ENCODE peak calls at places on chromosome 10, in eight cellular contexts. E is fibroblast of lung, C is suprapubic skin, H is neuronal stem cell, P is A549, X is PC-9, Y is ascending aorta, S is spleen. R is an unnamed sample.

GRCh38 chr10:69959911-69960310 is 92.7 kb upstream of the MACROH2A2 start:
- DNase-seq in P (no peak), E (no peak), C (no peak), Y (peak), S (no peak), H (no peak), X (no peak), R (no peak)

GRCh38 chr10:78567680-78568453 is 500.9 kb upstream of the ZMIZ1 start:
- DNase-seq in X (no peak), S (no peak), E (no peak), P (no peak), Y (no peak), C (no peak), H (no peak), R (no peak)

GRCh38 chr10:45420453-45421192 is 46.6 kb downstream of the ALOX5 start:
- DNase-seq in X (peak), Y (peak), S (peak), E (peak), P (no peak), H (no peak), C (no peak), R (peak)

GRCh38 chr10:127997937-127998336 is 91.0 kb downstream of the PTPRE start:
- DNase-seq in Y (no peak), H (no peak), X (no peak), S (no peak), E (no peak), P (no peak), C (no peak), R (no peak)

GRCh38 chr10:555682-556350 is 133.7 kb downstream of the DIP2C start:
- DNase-seq in E (no peak), P (no peak), Y (no peak), H (no peak), C (no peak), S (no peak), X (no peak), R (no peak)

GRCh38 chr10:70967591-70968588 is 79.5 kb upstream of the PCBD1 start:
- DNase-seq in C (no peak), Y (no peak), X (no peak), E (no peak), H (peak), P (no peak), S (peak), R (peak)

GRCh38 chr10:79404231-79404609 is 41.2 kb downstream of the ZCCHC24 start:
- DNase-seq in C (peak), P (no peak), Y (peak), H (no peak), X (no peak), E (peak), S (peak), R (peak)

GRCh38 chr10:75542902-75543301 is 111.5 kb downstream of the LRMDA start:
- DNase-seq in E (peak), P (no peak), C (peak), H (no peak), X (no peak), Y (peak), S (no peak), R (peak)

GRCh38 chr10:62852961-62853702 is 37.0 kb upstream of the EGR2 start:
- DNase-seq in P (no peak), C (no peak), X (no peak), H (no peak), Y (no peak), S (no peak), E (no peak), R (no peak)

GRCh38 chr10:133014416-133015210 is 72.2 kb upstream of the CFAP46 start:
- DNase-seq in P (no peak), S (no peak), H (no peak), X (no peak), E (no peak), Y (no peak), C (no peak), R (no peak)

GRCh38 chr10:87734987-87735827 is 75.5 kb downstream of the PAPSS2 start:
- DNase-seq in E (peak), H (peak), P (peak), Y (no peak), X (peak), S (no peak), C (no peak), R (peak)

GRCh38 chr10:124735491-124736286 is 8.5 kb downstream of the FAM53B start:
- DNase-seq in X (no peak), P (no peak), C (no peak), Y (peak), H (no peak), S (peak), E (no peak), R (no peak)

GRCh38 chr10:31116226-31116625 is 84.6 kb upstream of the ZNF438 start:
- DNase-seq in H (no peak), E (no peak), C (no peak), S (no peak), P (no peak), Y (no peak), X (no peak), R (no peak)

GRCh38 chr10:4141471-4141870 is 356.5 kb upstream of the KLF6 start:
- DNase-seq in E (peak), X (no peak), S (no peak), C (no peak), P (no peak), H (no peak), Y (no peak), R (peak)

GRCh38 chr10:101889256-101890210 is 45.9 kb upstream of the KCNIP2 start:
- DNase-seq in Y (peak), X (peak), H (peak), S (peak), P (peak), C (no peak), E (peak), R (peak)

GRCh38 chr10:71548494-71548846 is 151.8 kb downstream of the CDH23 start:
- DNase-seq in S (no peak), C (no peak), P (peak), X (no peak), E (no peak), H (no peak), Y (no peak), R (peak)

GRCh38 chr10:5976689-5977470 is 463 bp downstream of the IL15RA start:
- DNase-seq in S (peak), H (no peak), E (peak), P (peak), X (peak), C (peak), Y (peak), R (peak)

GRCh38 chr10:63700209-63700934 is 179.2 kb downstream of the REEP3 start:
- DNase-seq in S (no peak), E (peak), C (no peak), H (no peak), Y (peak), P (peak), X (peak), R (peak)

GRCh38 chr10:102268333-102268999 is 23.1 kb downstream of the GBF1 start:
- DNase-seq in X (no peak), Y (no peak), C (no peak), P (no peak), S (no peak), H (no peak), E (peak), R (peak)

GRCh38 chr10:1109795-1110673 is 53.8 kb downstream of the WDR37 start:
- DNase-seq in S (peak), Y (no peak), E (peak), X (peak), H (peak), C (no peak), P (peak), R (peak)

GRCh38 chr10:75405201-75406143 is 3.9 kb upstream of the ZNF503 start:
- DNase-seq in C (no peak), E (peak), Y (no peak), P (no peak), X (no peak), S (no peak), H (peak), R (no peak)

GRCh38 chr10:5861269-5862031 is 28.2 kb downstream of the ANKRD16 start:
- DNase-seq in S (no peak), C (no peak), Y (no peak), X (peak), P (peak), E (peak), H (no peak), R (peak)

GRCh38 chr10:70293169-70293813 is 9.5 kb upstream of the NPFFR1 start:
- DNase-seq in X (no peak), H (no peak), E (no peak), C (no peak), P (no peak), Y (no peak), S (no peak), R (no peak)

GRCh38 chr10:37754538-37755323 is 102.7 kb downstream of the ZNF248 start:
- DNase-seq in P (peak), Y (no peak), S (no peak), H (no peak), C (no peak), X (peak), E (no peak), R (peak)

GRCh38 chr10:88343761-88344484 is 239.2 kb downstream of the RNLS start:
- DNase-seq in P (no peak), X (no peak), C (no peak), H (no peak), S (no peak), Y (no peak), E (peak), R (peak)

GRCh38 chr10:114962441-114962840 is 24.4 kb downstream of the TRUB1 start:
- DNase-seq in E (no peak), H (no peak), Y (no peak), S (no peak), X (no peak), C (no peak), P (no peak), R (no peak)

GRCh38 chr10:46517541-46517940 is 38.9 kb downstream of the GPRIN2 start:
- DNase-seq in P (no peak), S (peak), E (no peak), Y (peak), X (no peak), H (no peak), C (no peak), R (no peak)

GRCh38 chr10:101258179-101258885 is 29.1 kb upstream of the LBX1 start:
- DNase-seq in S (no peak), E (no peak), C (no peak), X (no peak), P (peak), Y (no peak), H (no peak), R (no peak)

GRCh38 chr10:109770000-109770399 is 153.3 kb downstream of the XPNPEP1 start:
- DNase-seq in H (no peak), P (no peak), Y (no peak), C (no peak), E (no peak), S (no peak), X (no peak), R (no peak)

GRCh38 chr10:58516118-58516517 is 3.4 kb downstream of the BICC1 start:
- DNase-seq in P (peak), X (no peak), S (no peak), H (no peak), C (no peak), E (no peak), Y (no peak), R (no peak)

GRCh38 chr10:2620827-2621521 is 446.4 kb upstream of the PFKP start:
- DNase-seq in P (no peak), C (no peak), X (no peak), Y (no peak), E (no peak), H (no peak), S (no peak), R (no peak)

GRCh38 chr10:30705086-30705624 is 75.6 kb upstream of the LYZL2 start:
- DNase-seq in S (no peak), C (no peak), P (no peak), E (no peak), H (no peak), Y (no peak), X (no peak), R (no peak)

GRCh38 chr10:31166606-31167005 is 134.9 kb upstream of the ZNF438 start:
- DNase-seq in C (no peak), H (no peak), P (no peak), X (no peak), Y (no peak), E (no peak), S (no peak), R (peak)

GRCh38 chr10:117537904-117538524 is 4.5 kb upstream of the EMX2 start:
- DNase-seq in Y (no peak), X (no peak), C (peak), H (no peak), P (no peak), E (no peak), S (no peak), R (peak)

GRCh38 chr10:78335371-78335690 is 301.7 kb downstream of the RPS24 start:
- DNase-seq in X (no peak), S (no peak), C (no peak), E (no peak), Y (no peak), H (no peak), P (no peak), R (no peak)

GRCh38 chr10:101478956-101479355 is 109.1 kb downstream of the POLL start:
- DNase-seq in C (no peak), H (no peak), X (no peak), S (no peak), Y (no peak), P (no peak), E (no peak), R (no peak)

GRCh38 chr10:16854623-16855022 is 37.4 kb upstream of the RSU1 start:
- DNase-seq in S (no peak), X (no peak), H (no peak), P (peak), C (no peak), Y (no peak), E (peak), R (peak)

GRCh38 chr10:113487154-113487553 is 65.7 kb upstream of the HABP2 start:
- DNase-seq in S (no peak), E (no peak), Y (no peak), X (no peak), P (no peak), C (no peak), H (no peak), R (no peak)

GRCh38 chr10:53111529-53111928 is 338.9 kb upstream of the MBL2 start:
- DNase-seq in X (peak), S (peak), P (no peak), C (no peak), Y (no peak), H (no peak), E (no peak), R (no peak)

GRCh38 chr10:5647507-5648240 is 18.7 kb downstream of the ASB13 start:
- DNase-seq in Y (no peak), C (no peak), X (no peak), H (no peak), P (no peak), E (no peak), S (peak), R (no peak)

GRCh38 chr10:95526066-95526465 is 35.1 kb downstream of the SORBS1 start:
- DNase-seq in S (no peak), E (no peak), P (no peak), H (no peak), Y (no peak), X (no peak), C (no peak), R (no peak)
- H3K27ac ChIP-seq in S (no peak), E (no peak), P (no peak), H (no peak), Y (peak), X (no peak), C (no peak), R (no peak)

GRCh38 chr10:130729876-130730275 is 581.6 kb downstream of the TCERG1L start:
- DNase-seq in P (no peak), S (peak), Y (no peak), X (no peak), E (no peak), H (no peak), C (no peak), R (no peak)
- H3K27ac ChIP-seq in P (no peak), S (no peak), Y (no peak), X (no peak), E (no peak), H (no peak), C (no peak), R (no peak)

GRCh38 chr10:84901885-84902284 is 573.5 kb downstream of the CCSER2 start:
- DNase-seq in E (no peak), H (no peak), X (no peak), P (no peak), S (no peak), C (no peak), Y (no peak), R (no peak)

GRCh38 chr10:84908491-84908890 is 580.1 kb downstream of the CCSER2 start:
- DNase-seq in P (peak), X (no peak), E (no peak), S (no peak), Y (no peak), C (no peak), H (no peak), R (no peak)

GRCh38 chr10:84903320-84903719 is 574.9 kb downstream of the CCSER2 start:
- DNase-seq in P (no peak), Y (no peak), S (no peak), C (no peak), X (no peak), E (no peak), H (no peak), R (no peak)

GRCh38 chr10:84902549-84902948 is 574.2 kb downstream of the CCSER2 start:
- DNase-seq in E (no peak), S (no peak), P (no peak), Y (no peak), X (no peak), C (no peak), H (no peak), R (no peak)

DNA sequence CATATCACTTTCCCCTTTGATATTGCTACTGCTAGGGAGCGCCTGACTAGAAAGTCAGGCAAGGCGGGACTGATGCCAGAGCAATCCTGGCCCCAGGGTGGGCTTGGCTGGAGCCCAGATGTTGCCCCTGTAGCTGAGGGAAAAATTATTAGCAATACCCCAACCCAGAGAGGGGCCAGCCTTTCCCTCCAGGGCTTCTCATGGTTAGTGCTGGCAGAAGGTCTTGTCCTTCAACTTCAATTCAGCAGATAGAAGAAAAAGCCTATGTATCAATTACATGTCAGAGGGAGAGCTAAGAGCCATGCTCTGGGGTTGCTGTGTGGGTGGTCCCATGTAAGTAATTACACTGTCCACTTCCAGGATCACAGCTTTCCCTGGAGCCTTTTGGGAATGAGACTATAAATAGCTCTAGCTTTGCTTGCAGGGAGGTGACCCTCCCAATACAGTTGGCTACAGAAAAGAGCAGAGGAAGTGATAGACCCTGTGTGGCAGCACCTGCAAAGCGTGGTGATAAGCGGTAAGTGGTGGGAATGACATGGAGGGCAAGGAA is 579.1 kb downstream of the CCSER2 start:
- DNase-seq in H (no peak), S (no peak), C (no peak), Y (no peak), X (no peak), P (no peak), E (no peak), R (no peak)
- H3K27ac ChIP-seq in H (no peak), S (no peak), C (no peak), Y (no peak), X (no peak), P (no peak), E (no peak), R (no peak)

DNA sequence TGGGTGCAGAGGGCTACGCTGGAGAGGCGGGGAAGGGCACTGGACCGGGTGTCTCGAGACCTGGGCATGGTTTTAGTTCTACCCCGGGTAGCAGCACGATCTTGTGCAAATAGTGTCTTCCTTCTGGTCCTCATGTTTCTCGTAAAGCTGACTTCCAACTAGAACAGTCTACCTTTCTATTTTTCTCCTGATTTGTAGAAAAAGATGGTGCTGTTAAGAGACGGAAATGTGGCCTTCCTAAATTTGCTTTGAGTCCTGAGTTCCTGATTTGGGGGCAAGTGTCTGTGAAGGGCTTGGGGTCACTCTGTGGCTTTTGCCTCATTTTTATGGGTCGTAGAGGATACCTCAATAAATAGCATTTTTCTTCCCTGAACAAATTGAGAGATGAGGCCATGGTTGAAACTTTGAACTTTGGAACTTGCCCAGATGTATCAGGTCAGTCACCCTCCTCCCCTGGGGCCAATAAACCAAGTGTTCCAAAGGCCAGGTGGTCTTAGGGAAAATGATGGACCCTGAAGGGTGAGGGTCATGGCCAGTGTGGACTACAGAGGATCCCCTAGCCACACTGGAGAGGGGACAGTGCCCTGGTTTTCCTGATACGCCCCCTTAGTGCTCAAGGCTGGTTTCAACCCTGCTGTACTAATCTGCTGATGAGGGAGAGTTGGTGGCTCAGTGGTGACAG is 45.2 kb downstream of the GRK5 start:
- DNase-seq in E (no peak), H (no peak), P (no peak), X (no peak), C (no peak), Y (no peak), S (peak), R (no peak)
- H3K27ac ChIP-seq in E (peak), H (no peak), P (peak), X (peak), C (peak), Y (peak), S (peak), R (peak)